ENCODE peak calls at places on chromosome 9, in eight cellular contexts. F is sigmoid colon; U is astrocyte of the spinal cord; W is adipocyte; K is stimulated activated CD8-positive, alpha-beta memory T cell treated with anti-CD3 and anti-CD28 coated beads, Interleukin-12 subunit alpha, Interleukin-12 subunit beta, amount 100 ng/mL, for 1 hour; Z is stimulated activated CD4-positive, alpha-beta T cell treated with anti-CD3 and anti-CD28 coated beads, Interleukin-15, amount 100 ng/mL, for 1 hour; C is left colon; N is GM18507. X is an unnamed sample.
A peak's percentile ranks its signal among the peaks of the same experiment; 100 is the strongest.

GRCh38 chr9:116212986-116213672 is 59.5 kb downstream of the PAPPA start:
- DNase-seq in F (no peak), N (no peak), C (no peak), U (no peak), Z (no peak), W (peak; percentile 46), K (no peak), X (no peak)

GRCh38 chr9:112753725-112754124 is 3.2 kb downstream of the SNX30 start:
- DNase-seq in W (peak; percentile 89), U (peak; percentile 85), N (no peak), C (no peak), Z (no peak), K (no peak), F (no peak), X (no peak)

GRCh38 chr9:124527781-124528180 is 20.6 kb upstream of the NR5A1 start:
- DNase-seq in C (no peak), Z (no peak), W (peak; percentile 22), K (no peak), F (no peak), N (no peak), U (peak; percentile 44), X (no peak)

GRCh38 chr9:114820776-114821501 is 15.1 kb upstream of the TNFSF15 start:
- DNase-seq in K (no peak), U (no peak), C (no peak), F (no peak), W (no peak), Z (no peak), N (no peak), X (no peak)

GRCh38 chr9:124723352-124723751 is 47.8 kb downstream of the NR6A1 start:
- DNase-seq in W (no peak), Z (no peak), N (no peak), K (no peak), U (no peak), C (no peak), F (no peak), X (no peak)

GRCh38 chr9:115808108-115808507 is 345.5 kb upstream of the PAPPA start:
- DNase-seq in C (no peak), W (peak; percentile 7), K (no peak), F (no peak), N (no peak), U (no peak), Z (no peak), X (no peak)

GRCh38 chr9:32294051-32294600 is 90.3 kb upstream of the ACO1 start:
- DNase-seq in Z (no peak), C (no peak), F (no peak), N (no peak), W (peak; percentile 52), U (no peak), K (no peak), X (no peak)

GRCh38 chr9:18457498-18457897 is 16.5 kb upstream of the ADAMTSL1 start:
- DNase-seq in U (peak; percentile 14), N (no peak), F (no peak), Z (no peak), C (no peak), W (no peak), K (no peak), X (no peak)

GRCh38 chr9:72022846-72023245 is 37.6 kb downstream of the C9orf57 start:
- DNase-seq in C (no peak), N (no peak), F (no peak), W (peak; percentile 67), Z (no peak), K (no peak), U (peak; percentile 59), X (no peak)

GRCh38 chr9:114096041-114096511 is 3.0 kb downstream of the KIF12 start:
- DNase-seq in Z (no peak), U (no peak), W (no peak), C (no peak), F (peak; percentile 52), N (no peak), K (no peak), X (no peak)

GRCh38 chr9:136553581-136553980 is 7.7 kb upstream of the NOTCH1 start:
- DNase-seq in U (no peak), Z (no peak), N (no peak), K (no peak), W (no peak), F (no peak), C (no peak), X (no peak)

GRCh38 chr9:137297966-137298365 is 4.1 kb downstream of the NRARP start:
- DNase-seq in Z (no peak), K (no peak), N (no peak), C (peak; percentile 56), W (no peak), U (no peak), F (no peak), X (no peak)

GRCh38 chr9:101635473-101635872 is 40.7 kb upstream of the PPP3R2 start:
- DNase-seq in C (no peak), U (no peak), N (no peak), K (no peak), F (no peak), Z (no peak), W (no peak), X (no peak)

GRCh38 chr9:113238859-113239231 is 17.5 kb downstream of the SLC31A1 start:
- DNase-seq in W (no peak), Z (no peak), U (no peak), N (no peak), C (no peak), K (no peak), F (no peak), X (no peak)

GRCh38 chr9:132150256-132150655 is 11.6 kb upstream of the NTNG2 start:
- DNase-seq in K (no peak), F (no peak), Z (no peak), W (no peak), N (no peak), U (no peak), C (no peak), X (no peak)

GRCh38 chr9:95503369-95503768 is 13.4 kb downstream of the PTCH1 start:
- DNase-seq in C (no peak), U (no peak), N (no peak), Z (no peak), F (no peak), W (no peak), K (no peak), X (no peak)

GRCh38 chr9:94874316-94874715 is 147.8 kb downstream of the AOPEP start:
- DNase-seq in W (peak; percentile 80), F (no peak), C (no peak), Z (no peak), K (no peak), U (peak; percentile 87), N (no peak), X (no peak)

X was measured in mesothelial cell of epicardium.